ENCODE peak calls at places on chromosomes 7 and 10, in four cellular contexts. T is A549, Z is K562, D is GM12878. O is an unnamed sample.

GRCh38 chr10:79406683-79407396 is 38.6 kb downstream of the ZCCHC24 start:
- DNase-seq in Z (no peak), D (no peak), T (no peak), O (no peak)

GRCh38 chr7:463362-464176 is 56.1 kb downstream of the PDGFA start:
- DNase-seq in D (no peak), Z (no peak), T (no peak), O (no peak)

GRCh38 chr7:139634087-139634486 is 110.6 kb downstream of the CLEC2L start:
- DNase-seq in Z (no peak), T (no peak), D (no peak), O (no peak)

GRCh38 chr7:76220185-76221057 is 18.7 kb downstream of the SRRM3 start:
- DNase-seq in D (no peak), Z (peak), T (peak), O (peak)

GRCh38 chr7:30979027-30979426 is 15.3 kb downstream of the GHRHR start:
- DNase-seq in Z (no peak), D (no peak), T (no peak), O (no peak)

GRCh38 chr10:13717936-13718772 is 131.4 kb downstream of the PRPF18 start:
- DNase-seq in T (no peak), Z (no peak), D (no peak), O (peak)

GRCh38 chr7:68009716-68010115 is 1013.1 kb downstream of the TYW1 start:
- DNase-seq in Z (no peak), T (no peak), D (no peak), O (no peak)

GRCh38 chr10:109504401-109504800 is 418.9 kb downstream of the XPNPEP1 start:
- DNase-seq in T (no peak), Z (no peak), D (no peak), O (no peak)

GRCh38 chr7:155440018-155440410 is 17.9 kb upstream of the EN2 start:
- DNase-seq in Z (no peak), T (no peak), D (no peak), O (no peak)

GRCh38 chr10:127996586-127996985 is 89.7 kb downstream of the PTPRE start:
- DNase-seq in D (no peak), T (no peak), Z (no peak), O (no peak)

GRCh38 chr10:3264178-3264867 is 91.7 kb upstream of the PITRM1 start:
- DNase-seq in Z (no peak), D (no peak), T (no peak), O (no peak)

GRCh38 chr7:14047709-14048399 is 58.4 kb upstream of the ETV1 start:
- DNase-seq in D (no peak), Z (no peak), T (no peak), O (no peak)

GRCh38 chr10:59648711-59649201 is 60.9 kb downstream of the SLC16A9 start:
- DNase-seq in Z (no peak), D (no peak), T (no peak), O (no peak)

GRCh38 chr7:43933902-43934560 is 7.8 kb downstream of the UBE2D4 start:
- DNase-seq in T (no peak), D (no peak), Z (no peak), O (no peak)

DNA sequence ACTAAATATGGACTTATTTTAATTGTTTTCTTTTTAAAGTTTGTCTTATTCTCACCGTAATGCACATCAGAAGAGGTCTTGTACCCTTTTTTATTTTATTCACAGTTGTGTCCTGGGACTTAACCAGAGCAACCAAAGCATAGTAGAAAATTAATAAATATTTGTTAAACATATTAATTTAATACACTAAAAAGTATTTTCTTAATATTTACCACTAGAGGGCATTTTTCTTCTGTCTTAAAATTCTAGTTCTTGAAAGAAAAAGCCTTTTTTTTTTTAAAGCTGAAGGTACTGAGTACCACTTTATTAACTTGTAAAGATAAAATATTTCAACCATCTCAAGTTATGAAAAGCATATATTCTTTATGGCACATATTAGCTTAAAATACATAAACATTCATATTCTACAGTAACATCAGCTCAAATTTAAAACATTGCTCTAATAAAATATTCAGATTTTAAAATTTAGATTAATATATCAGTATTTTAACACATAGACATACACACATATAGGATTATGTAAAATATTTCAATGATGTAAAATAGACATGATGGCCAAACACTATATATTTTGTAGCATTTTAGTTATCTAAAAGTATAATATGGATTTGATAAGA is 260.4 kb downstream of the SEMA3A start:
- DNase-seq in T (no peak), Z (no peak), D (no peak), O (no peak)
- TF ChIP-seq CTCF in T (peak), Z (no peak), D (no peak), O (no peak)

GRCh38 chr7:133344275-133344674 is 91.4 kb downstream of the EXOC4 start:
- DNase-seq in Z (peak), D (no peak), T (no peak), O (no peak)
- TF ChIP-seq CHD4 in Z (no peak), D (no peak), T (no peak), O (no peak)

GRCh38 chr7:20107582-20107981 is 109.6 kb downstream of the MACC1 start:
- DNase-seq in Z (no peak), T (peak), D (no peak), O (no peak)

GRCh38 chr7:20113423-20114027 is 103.7 kb downstream of the MACC1 start:
- DNase-seq in Z (no peak), D (peak), T (no peak), O (no peak)

GRCh38 chr7:20112646-20113045 is 104.5 kb downstream of the MACC1 start:
- DNase-seq in T (no peak), D (no peak), Z (no peak), O (no peak)

GRCh38 chr7:20114463-20114862 is 102.7 kb downstream of the MACC1 start:
- DNase-seq in Z (no peak), D (peak), T (peak), O (no peak)

DNA sequence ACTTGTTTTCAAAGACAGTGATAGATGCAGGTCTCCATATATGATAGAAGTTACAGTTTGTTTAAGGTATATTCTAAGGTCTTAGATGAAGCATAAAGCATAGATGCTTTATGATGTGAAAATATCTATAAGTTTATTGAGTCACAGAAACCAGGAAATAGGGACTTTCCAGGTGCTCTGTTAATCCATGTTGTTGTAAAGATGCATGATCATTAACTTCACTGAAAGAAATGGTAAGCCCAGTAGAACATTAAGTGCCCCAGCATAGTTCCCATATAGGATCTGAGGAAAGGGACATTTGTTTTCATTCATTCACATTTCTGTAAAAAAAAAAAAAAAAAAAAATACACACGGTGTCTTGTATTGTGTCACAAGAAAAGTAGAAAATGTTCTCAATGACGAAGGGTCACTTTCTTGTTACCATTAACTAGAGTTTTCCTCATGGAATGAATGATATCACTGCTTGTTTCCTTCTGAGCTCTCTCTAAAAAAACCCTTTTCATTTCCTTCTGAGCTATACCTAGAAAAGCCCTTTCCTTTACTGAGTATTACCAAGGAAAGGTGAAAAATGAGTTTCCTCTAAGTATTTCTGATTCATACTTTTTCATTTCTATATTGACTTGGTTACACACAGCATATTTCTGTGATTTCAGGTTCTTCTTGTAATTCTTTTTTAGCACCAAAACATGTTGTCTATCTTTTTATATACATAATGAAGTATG is 105.2 kb downstream of the MACC1 start:
- DNase-seq in Z (no peak), D (no peak), T (no peak), O (no peak)
- TF ChIP-seq RFX5 in Z (no peak), D (no peak), T (no peak), O (no peak)

GRCh38 chr10:83801983-83802382 is 337.3 kb upstream of the GHITM start:
- DNase-seq in D (no peak), Z (no peak), T (no peak), O (no peak)
- TF ChIP-seq CTCF in D (peak), Z (no peak), T (no peak), O (no peak)

O was measured in HepG2.